ENCODE peak calls at places on chromosomes 6 and 20, in seven cellular contexts. One of them, this sample, is unnamed.
A peak's percentile ranks its signal among the peaks of the same experiment; 100 is the strongest.

GRCh38 chr6:147618927-147619326 is 110.4 kb downstream of the SAMD5 start:
- DNase-seq in heart right ventricle: no peak
- DNase-seq in neural progenitor cell: no peak
- DNase-seq in fibroblast of the aortic adventitia: no peak
- DNase-seq in HFFc6: no peak
- DNase-seq in GM12865: no peak
- DNase-seq in GM13976: no peak
- DNase-seq in this sample: no peak

GRCh38 chr20:32282461-32282860 is 5.0 kb downstream of the KIF3B start:
- DNase-seq in heart right ventricle: peak; percentile 45
- DNase-seq in neural progenitor cell: no peak
- DNase-seq in fibroblast of the aortic adventitia: no peak
- DNase-seq in HFFc6: no peak
- DNase-seq in GM12865: no peak
- DNase-seq in GM13976: no peak
- DNase-seq in this sample: no peak

GRCh38 chr6:135358907-135359459 is 138.6 kb downstream of the AHI1 start:
- DNase-seq in heart right ventricle: no peak
- DNase-seq in neural progenitor cell: no peak
- DNase-seq in fibroblast of the aortic adventitia: peak; percentile 52
- DNase-seq in HFFc6: peak; percentile 59
- DNase-seq in GM12865: no peak
- DNase-seq in GM13976: no peak
- DNase-seq in this sample: no peak

GRCh38 chr6:3276174-3277167 is 17.7 kb downstream of the PSMG4 start:
- DNase-seq in heart right ventricle: no peak
- DNase-seq in neural progenitor cell: no peak
- DNase-seq in fibroblast of the aortic adventitia: no peak
- DNase-seq in HFFc6: no peak
- DNase-seq in GM12865: no peak
- DNase-seq in GM13976: no peak
- DNase-seq in this sample: no peak

GRCh38 chr6:14016930-14017625 is 92.3 kb downstream of the RNF182 start:
- DNase-seq in heart right ventricle: no peak
- DNase-seq in neural progenitor cell: no peak
- DNase-seq in fibroblast of the aortic adventitia: peak; percentile 13
- DNase-seq in HFFc6: no peak
- DNase-seq in GM12865: no peak
- DNase-seq in GM13976: no peak
- DNase-seq in this sample: no peak

GRCh38 chr6:37092851-37093727 is 76.9 kb upstream of the PIM1 start:
- DNase-seq in heart right ventricle: no peak
- DNase-seq in neural progenitor cell: no peak
- DNase-seq in fibroblast of the aortic adventitia: peak; percentile 71
- DNase-seq in HFFc6: no peak
- DNase-seq in GM12865: no peak
- DNase-seq in GM13976: no peak
- DNase-seq in this sample: no peak

GRCh38 chr20:56631318-56631989 is 2.3 kb downstream of the TFAP2C start:
- DNase-seq in heart right ventricle: no peak
- DNase-seq in neural progenitor cell: peak; percentile 66
- DNase-seq in fibroblast of the aortic adventitia: no peak
- DNase-seq in HFFc6: no peak
- DNase-seq in GM12865: no peak
- DNase-seq in GM13976: no peak
- DNase-seq in this sample: peak; percentile 47

GRCh38 chr6:136351518-136352106 is 62.0 kb upstream of the BCLAF1 start:
- DNase-seq in heart right ventricle: no peak
- DNase-seq in neural progenitor cell: peak; percentile 31
- DNase-seq in fibroblast of the aortic adventitia: no peak
- DNase-seq in HFFc6: no peak
- DNase-seq in GM12865: no peak
- DNase-seq in GM13976: no peak
- DNase-seq in this sample: no peak

GRCh38 chr6:46296586-46296985 is 125.8 kb upstream of the ENPP5 start:
- DNase-seq in heart right ventricle: no peak
- DNase-seq in neural progenitor cell: no peak
- DNase-seq in fibroblast of the aortic adventitia: no peak
- DNase-seq in HFFc6: no peak
- DNase-seq in GM12865: no peak
- DNase-seq in GM13976: no peak
- DNase-seq in this sample: no peak

GRCh38 chr6:52360601-52361346 is 1.2 kb upstream of the PAQR8 start:
- DNase-seq in heart right ventricle: no peak
- DNase-seq in neural progenitor cell: no peak
- DNase-seq in fibroblast of the aortic adventitia: no peak
- DNase-seq in HFFc6: no peak
- DNase-seq in GM12865: no peak
- DNase-seq in GM13976: peak; percentile 33
- DNase-seq in this sample: no peak

GRCh38 chr20:145877-146276 is 3.5 kb downstream of the DEFB126 start:
- DNase-seq in heart right ventricle: no peak
- DNase-seq in neural progenitor cell: no peak
- DNase-seq in fibroblast of the aortic adventitia: no peak
- DNase-seq in HFFc6: no peak
- DNase-seq in GM12865: no peak
- DNase-seq in GM13976: no peak
- DNase-seq in this sample: no peak

GRCh38 chr6:11586117-11586516 is 48.6 kb downstream of the TMEM170B start:
- DNase-seq in heart right ventricle: no peak
- DNase-seq in neural progenitor cell: no peak
- DNase-seq in fibroblast of the aortic adventitia: no peak
- DNase-seq in HFFc6: peak; percentile 17
- DNase-seq in GM12865: no peak
- DNase-seq in GM13976: no peak
- DNase-seq in this sample: no peak

GRCh38 chr6:152401978-152402377 is 235.2 kb downstream of the SYNE1 start:
- DNase-seq in heart right ventricle: no peak
- DNase-seq in neural progenitor cell: no peak
- DNase-seq in fibroblast of the aortic adventitia: peak; percentile 21
- DNase-seq in HFFc6: peak; percentile 75
- DNase-seq in GM12865: no peak
- DNase-seq in GM13976: no peak
- DNase-seq in this sample: no peak

GRCh38 chr6:19028201-19028600 is 641.1 kb downstream of the RNF144B start:
- DNase-seq in heart right ventricle: no peak
- DNase-seq in neural progenitor cell: no peak
- DNase-seq in fibroblast of the aortic adventitia: no peak
- DNase-seq in HFFc6: no peak
- DNase-seq in GM12865: no peak
- DNase-seq in GM13976: no peak
- DNase-seq in this sample: no peak

DNA sequence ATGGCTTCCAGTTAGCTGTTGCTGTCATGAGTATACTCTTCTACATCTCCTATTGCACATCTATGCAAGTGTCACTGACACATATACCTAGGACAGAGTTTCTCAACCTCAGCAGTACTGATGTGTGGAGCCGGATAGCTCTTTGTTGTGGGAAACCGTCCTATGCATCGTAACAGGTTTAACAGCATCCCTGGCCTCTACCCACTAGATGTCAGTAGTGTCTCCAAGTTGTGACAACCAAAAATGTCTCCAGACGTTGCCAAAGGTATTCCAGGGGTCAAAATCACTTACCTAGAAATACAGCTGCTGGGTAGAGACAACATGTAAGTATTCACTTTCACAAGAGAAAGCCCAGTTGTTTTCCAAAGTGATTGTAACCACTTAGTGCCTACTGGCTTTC is 637.6 kb downstream of the RNF144B start:
- DNase-seq in heart right ventricle: no peak
- DNase-seq in neural progenitor cell: peak; percentile 75
- DNase-seq in fibroblast of the aortic adventitia: peak; percentile 42
- DNase-seq in HFFc6: peak; percentile 1
- DNase-seq in GM12865: peak; percentile 7
- DNase-seq in GM13976: no peak
- DNase-seq in this sample: peak; percentile 28
- TF ChIP-seq CTCF in heart right ventricle: peak; percentile 56
- TF ChIP-seq CTCF in neural progenitor cell: peak; percentile 73
- TF ChIP-seq CTCF in fibroblast of the aortic adventitia: peak; percentile 50
- TF ChIP-seq CTCF in HFFc6: peak; percentile 56
- TF ChIP-seq CTCF in GM12865: peak; percentile 22
- TF ChIP-seq CTCF in GM13976: no peak
- TF ChIP-seq CTCF in this sample: peak; percentile 54

GRCh38 chr6:21997414-21998037 is 299.3 kb downstream of the PRL start:
- DNase-seq in heart right ventricle: no peak
- DNase-seq in neural progenitor cell: no peak
- DNase-seq in fibroblast of the aortic adventitia: no peak
- DNase-seq in HFFc6: no peak
- DNase-seq in GM12865: no peak
- DNase-seq in GM13976: no peak
- DNase-seq in this sample: no peak
- TF ChIP-seq CTCF in heart right ventricle: no peak
- TF ChIP-seq CTCF in neural progenitor cell: no peak
- TF ChIP-seq CTCF in fibroblast of the aortic adventitia: no peak
- TF ChIP-seq CTCF in HFFc6: no peak
- TF ChIP-seq CTCF in GM12865: no peak
- TF ChIP-seq CTCF in GM13976: no peak
- TF ChIP-seq CTCF in this sample: no peak

DNA sequence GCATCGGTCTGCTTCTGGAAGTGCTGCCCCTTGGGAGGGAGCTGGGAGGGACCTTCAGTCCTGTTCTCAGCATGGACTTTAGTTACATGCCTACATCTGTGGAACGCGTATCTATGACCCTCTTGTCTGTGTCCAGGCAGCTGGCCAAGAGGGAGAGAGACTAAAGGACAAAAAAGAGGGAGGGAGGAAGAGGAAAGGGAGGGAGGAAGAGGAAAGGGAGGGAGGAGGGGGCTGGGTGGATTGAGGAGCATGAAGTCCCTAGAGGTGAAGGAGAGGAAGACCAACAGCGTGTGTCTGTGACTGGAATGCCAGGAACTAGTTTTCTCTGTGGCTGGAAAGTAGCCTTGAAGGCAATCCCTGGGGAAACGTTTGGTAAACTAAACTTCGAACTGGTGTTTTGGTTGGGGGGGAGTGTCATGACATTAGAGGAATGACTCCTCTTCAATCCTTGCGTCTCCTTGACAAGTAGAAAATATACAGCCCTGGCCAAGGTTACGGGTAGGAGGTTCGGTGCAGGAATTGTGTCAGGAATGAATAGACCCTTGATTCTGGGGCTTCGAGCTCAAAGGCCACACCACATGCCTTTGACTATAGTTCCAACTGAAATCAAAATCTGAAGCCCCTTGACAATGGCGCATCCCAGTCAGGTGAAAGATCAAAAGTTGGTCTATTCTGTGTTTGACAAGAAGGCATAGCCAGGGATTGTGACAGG is 52.0 kb upstream of the PLEKHG1 start:
- DNase-seq in heart right ventricle: peak; percentile 58
- DNase-seq in neural progenitor cell: peak; percentile 9
- DNase-seq in fibroblast of the aortic adventitia: no peak
- DNase-seq in HFFc6: no peak
- DNase-seq in GM12865: no peak
- DNase-seq in GM13976: no peak
- DNase-seq in this sample: peak; percentile 15
- TF ChIP-seq CTCF in heart right ventricle: no peak
- TF ChIP-seq CTCF in neural progenitor cell: no peak
- TF ChIP-seq CTCF in fibroblast of the aortic adventitia: no peak
- TF ChIP-seq CTCF in HFFc6: no peak
- TF ChIP-seq CTCF in GM12865: no peak
- TF ChIP-seq CTCF in GM13976: no peak
- TF ChIP-seq CTCF in this sample: no peak

GRCh38 chr6:69768664-69769063 is 28.1 kb downstream of the LMBRD1 start:
- DNase-seq in heart right ventricle: no peak
- DNase-seq in neural progenitor cell: no peak
- DNase-seq in fibroblast of the aortic adventitia: peak; percentile 31
- DNase-seq in HFFc6: no peak
- DNase-seq in GM12865: no peak
- DNase-seq in GM13976: no peak
- DNase-seq in this sample: no peak
- TF ChIP-seq CTCF in heart right ventricle: no peak
- TF ChIP-seq CTCF in neural progenitor cell: peak; percentile 38
- TF ChIP-seq CTCF in fibroblast of the aortic adventitia: peak; percentile 32
- TF ChIP-seq CTCF in HFFc6: peak; percentile 75
- TF ChIP-seq CTCF in GM12865: no peak
- TF ChIP-seq CTCF in GM13976: no peak
- TF ChIP-seq CTCF in this sample: no peak

DNA sequence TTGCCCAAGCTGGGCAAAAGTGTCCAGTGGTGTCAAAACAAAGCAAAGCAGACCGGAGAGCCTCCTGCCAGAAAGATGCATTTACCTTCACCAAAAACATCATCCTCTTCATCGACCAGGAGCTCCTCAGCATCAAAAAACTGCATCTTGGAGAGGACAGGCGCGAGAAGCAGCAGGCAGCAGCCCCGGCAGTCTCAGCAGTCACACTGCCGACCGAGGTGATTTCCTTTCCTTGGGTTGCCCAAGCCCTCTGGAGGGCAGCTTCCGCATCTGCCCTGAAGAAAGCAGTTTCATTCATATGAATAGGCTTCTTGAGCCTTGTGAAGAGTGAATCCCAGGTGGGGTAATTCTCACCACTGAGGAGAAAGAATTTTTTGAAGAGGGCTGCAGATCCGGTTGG is at the start of gene RIPOR2:
- DNase-seq in heart right ventricle: peak; percentile 25
- DNase-seq in neural progenitor cell: peak; percentile 67
- DNase-seq in fibroblast of the aortic adventitia: no peak
- DNase-seq in HFFc6: no peak
- DNase-seq in GM12865: peak; percentile 88
- DNase-seq in GM13976: no peak
- DNase-seq in this sample: peak; percentile 24
- TF ChIP-seq CTCF in heart right ventricle: no peak
- TF ChIP-seq CTCF in neural progenitor cell: peak; percentile 30
- TF ChIP-seq CTCF in fibroblast of the aortic adventitia: no peak
- TF ChIP-seq CTCF in HFFc6: no peak
- TF ChIP-seq CTCF in GM12865: peak; percentile 29
- TF ChIP-seq CTCF in GM13976: no peak
- TF ChIP-seq CTCF in this sample: no peak

DNA sequence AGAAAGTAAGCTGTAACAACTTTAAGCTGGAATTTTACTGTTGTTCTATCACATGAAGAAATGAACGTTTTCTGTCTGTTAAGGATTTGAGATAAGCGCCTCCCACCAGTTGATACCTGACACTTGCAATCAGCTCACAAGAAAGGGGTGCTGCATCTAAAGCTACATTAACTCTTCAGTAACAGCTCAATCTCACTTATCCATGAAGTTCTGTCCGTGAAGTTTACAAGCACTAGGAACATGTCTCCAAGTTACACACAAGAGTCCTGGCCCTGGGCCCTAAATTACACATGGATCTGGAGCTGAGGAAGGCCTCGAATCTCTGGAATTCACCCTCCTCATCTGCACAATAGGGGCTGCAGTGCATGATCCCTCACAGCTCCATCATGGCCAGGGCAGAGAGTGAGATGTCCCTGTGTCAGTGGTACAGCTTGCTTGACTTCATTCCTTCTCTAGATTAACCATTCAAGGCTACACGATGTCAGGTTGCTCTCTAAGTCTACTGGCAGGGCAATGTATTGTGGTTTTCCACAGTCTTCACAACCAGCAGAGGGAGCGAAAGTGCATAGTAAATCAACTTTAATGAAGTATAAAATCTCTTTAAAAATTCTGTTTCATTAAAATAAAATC is 182.4 kb upstream of the MCHR2 start:
- DNase-seq in heart right ventricle: no peak
- DNase-seq in neural progenitor cell: peak; percentile 54
- DNase-seq in fibroblast of the aortic adventitia: peak; percentile 80
- DNase-seq in HFFc6: peak; percentile 72
- DNase-seq in GM12865: peak; percentile 18
- DNase-seq in GM13976: no peak
- DNase-seq in this sample: no peak
- TF ChIP-seq CTCF in heart right ventricle: peak; percentile 18
- TF ChIP-seq CTCF in neural progenitor cell: peak; percentile 52
- TF ChIP-seq CTCF in fibroblast of the aortic adventitia: peak; percentile 66
- TF ChIP-seq CTCF in HFFc6: peak; percentile 81
- TF ChIP-seq CTCF in GM12865: peak; percentile 12
- TF ChIP-seq CTCF in GM13976: no peak
- TF ChIP-seq CTCF in this sample: no peak

This sample was measured in nephron progenitor cell.